ENCODE peak calls at places on chromosomes 3 and 15, in six cellular contexts. I is activated T-cell treated with anti-CD3 and anti-CD28 coated beads for 1 hour, P is HuH-7, O is Ammon's horn, H is epithelial cell of prostate, Y is GM04504. L is an unnamed sample.

GRCh38 chr3:170909129-170909903 is 879 bp upstream of the EIF5A2 start:
- DNase-seq in O (peak), P (peak), H (peak), I (no peak), Y (peak), L (no peak)

GRCh38 chr15:59283717-59284336 is 77.2 kb downstream of the LDHAL6B start:
- DNase-seq in O (no peak), Y (no peak), I (no peak), H (peak), P (peak), L (no peak)

GRCh38 chr3:150439657-150440056 is 31.6 kb downstream of the TSC22D2 start:
- DNase-seq in I (no peak), H (no peak), Y (no peak), O (no peak), P (no peak), L (no peak)

GRCh38 chr15:37880009-37880834 is 54.2 kb upstream of the TMCO5A start:
- DNase-seq in P (peak), Y (peak), H (no peak), O (peak), I (no peak), L (peak)

GRCh38 chr15:52567886-52568568 is 803 bp downstream of the ARPP19 start:
- DNase-seq in O (peak), P (peak), H (no peak), Y (no peak), I (no peak), L (peak)

GRCh38 chr3:198080521-198081384 is 120.7 kb downstream of the LMLN start:
- DNase-seq in O (peak), P (peak), Y (peak), I (peak), H (no peak), L (peak)

GRCh38 chr3:10228248-10228950 is 19.9 kb upstream of the TATDN2 start:
- DNase-seq in O (no peak), Y (no peak), H (no peak), P (no peak), I (no peak), L (no peak)

GRCh38 chr15:74270854-74271520 is 34.9 kb downstream of the CCDC33 start:
- DNase-seq in I (no peak), Y (no peak), O (no peak), P (no peak), H (no peak), L (no peak)

GRCh38 chr3:32455609-32456428 is 46.8 kb downstream of the CMTM6 start:
- DNase-seq in O (no peak), H (no peak), P (no peak), I (no peak), Y (no peak), L (no peak)

GRCh38 chr15:50552238-50552637 is 5.8 kb upstream of the USP50 start:
- DNase-seq in Y (no peak), H (no peak), I (no peak), P (no peak), O (no peak), L (no peak)

GRCh38 chr15:42101861-42102260 is 7.5 kb upstream of the PLA2G4D start:
- DNase-seq in I (no peak), P (no peak), Y (no peak), H (no peak), O (no peak), L (no peak)

GRCh38 chr3:45472795-45473194 is 84.4 kb downstream of the LARS2 start:
- DNase-seq in I (no peak), Y (no peak), O (no peak), H (no peak), P (no peak), L (no peak)

GRCh38 chr15:80618666-80619481 is 76.2 kb upstream of the ABHD17C start:
- DNase-seq in H (no peak), O (peak), P (no peak), I (no peak), Y (no peak), L (no peak)

GRCh38 chr3:33920511-33920910 is 122.1 kb downstream of the PDCD6IP start:
- DNase-seq in Y (no peak), I (no peak), O (no peak), P (no peak), H (no peak), L (no peak)

GRCh38 chr3:25653322-25653721 is 11.4 kb downstream of the TOP2B start:
- DNase-seq in H (no peak), I (no peak), O (no peak), Y (no peak), P (no peak), L (no peak)

GRCh38 chr3:170714562-170715535 is 129.0 kb upstream of the SLC7A14 start:
- DNase-seq in Y (no peak), I (no peak), O (no peak), P (no peak), H (no peak), L (no peak)

GRCh38 chr3:51897391-51897790 is 5.8 kb downstream of the IQCF1 start:
- DNase-seq in I (no peak), H (no peak), Y (no peak), O (no peak), P (no peak), L (no peak)

GRCh38 chr3:121557426-121557934 is 10.3 kb upstream of the ARGFX start:
- DNase-seq in P (no peak), H (no peak), I (no peak), O (no peak), Y (no peak), L (no peak)

GRCh38 chr3:61894988-61895935 is 333.9 kb downstream of the PTPRG start:
- DNase-seq in O (peak), Y (peak), I (peak), P (no peak), H (peak), L (peak)